ENCODE peak calls at places on chromosomes 6 and 20, in ten cellular contexts. One of them, this sample, is unnamed.

GRCh38 chr6:56955171-56956155 is 556 bp downstream of the BEND6 start:
- DNase-seq in DND-41: peak; percentile 71
- DNase-seq in GM23338: peak; percentile 98
- DNase-seq in mucosa of descending colon: peak; percentile 89
- DNase-seq in A549: peak; percentile 90
- DNase-seq in GM23248: peak; percentile 94
- DNase-seq in endodermal cell: peak; percentile 99
- DNase-seq in sigmoid colon: peak; percentile 91
- DNase-seq in pancreas: peak; percentile 76
- DNase-seq in mesendoderm: peak; percentile 98
- DNase-seq in this sample: peak; percentile 19

GRCh38 chr20:2599265-2600060 is 53.0 kb upstream of the NOP56 start:
- DNase-seq in DND-41: no peak
- DNase-seq in GM23338: peak; percentile 50
- DNase-seq in mucosa of descending colon: peak; percentile 62
- DNase-seq in A549: no peak
- DNase-seq in GM23248: no peak
- DNase-seq in endodermal cell: peak; percentile 61
- DNase-seq in sigmoid colon: no peak
- DNase-seq in pancreas: no peak
- DNase-seq in mesendoderm: peak; percentile 40
- DNase-seq in this sample: no peak

GRCh38 chr6:36805917-36806316 is 33.3 kb downstream of the CPNE5 start:
- DNase-seq in DND-41: no peak
- DNase-seq in GM23338: peak; percentile 59
- DNase-seq in mucosa of descending colon: no peak
- DNase-seq in A549: no peak
- DNase-seq in GM23248: no peak
- DNase-seq in endodermal cell: peak; percentile 81
- DNase-seq in sigmoid colon: no peak
- DNase-seq in pancreas: no peak
- DNase-seq in mesendoderm: peak; percentile 52
- DNase-seq in this sample: no peak

GRCh38 chr6:56853541-56853940 is 101.4 kb upstream of the BEND6 start:
- DNase-seq in DND-41: no peak
- DNase-seq in GM23338: no peak
- DNase-seq in mucosa of descending colon: no peak
- DNase-seq in A549: no peak
- DNase-seq in GM23248: no peak
- DNase-seq in endodermal cell: no peak
- DNase-seq in sigmoid colon: no peak
- DNase-seq in pancreas: no peak
- DNase-seq in mesendoderm: no peak
- DNase-seq in this sample: no peak

GRCh38 chr20:45282700-45283528 is 23.7 kb upstream of the RBPJL start:
- DNase-seq in DND-41: no peak
- DNase-seq in GM23338: no peak
- DNase-seq in mucosa of descending colon: no peak
- DNase-seq in A549: no peak
- DNase-seq in GM23248: peak; percentile 40
- DNase-seq in endodermal cell: no peak
- DNase-seq in sigmoid colon: no peak
- DNase-seq in pancreas: no peak
- DNase-seq in mesendoderm: no peak
- DNase-seq in this sample: no peak

GRCh38 chr6:168022488-168023321 is 25.2 kb downstream of the KIF25 start:
- DNase-seq in DND-41: no peak
- DNase-seq in GM23338: no peak
- DNase-seq in mucosa of descending colon: no peak
- DNase-seq in A549: no peak
- DNase-seq in GM23248: no peak
- DNase-seq in endodermal cell: no peak
- DNase-seq in sigmoid colon: no peak
- DNase-seq in pancreas: no peak
- DNase-seq in mesendoderm: no peak
- DNase-seq in this sample: no peak

GRCh38 chr6:123489589-123489988 is 147.2 kb downstream of the TRDN start:
- DNase-seq in DND-41: no peak
- DNase-seq in GM23338: no peak
- DNase-seq in mucosa of descending colon: no peak
- DNase-seq in A549: no peak
- DNase-seq in GM23248: no peak
- DNase-seq in endodermal cell: no peak
- DNase-seq in sigmoid colon: no peak
- DNase-seq in pancreas: no peak
- DNase-seq in mesendoderm: no peak
- DNase-seq in this sample: no peak

GRCh38 chr6:158330016-158330415 is 17.8 kb downstream of the TULP4 start:
- DNase-seq in DND-41: no peak
- DNase-seq in GM23338: no peak
- DNase-seq in mucosa of descending colon: no peak
- DNase-seq in A549: no peak
- DNase-seq in GM23248: no peak
- DNase-seq in endodermal cell: no peak
- DNase-seq in sigmoid colon: no peak
- DNase-seq in pancreas: no peak
- DNase-seq in mesendoderm: no peak
- DNase-seq in this sample: no peak

GRCh38 chr20:63377256-63378114 is 16.3 kb upstream of the CHRNA4 start:
- DNase-seq in DND-41: no peak
- DNase-seq in GM23338: peak; percentile 86
- DNase-seq in mucosa of descending colon: no peak
- DNase-seq in A549: no peak
- DNase-seq in GM23248: no peak
- DNase-seq in endodermal cell: peak; percentile 71
- DNase-seq in sigmoid colon: no peak
- DNase-seq in pancreas: no peak
- DNase-seq in mesendoderm: peak; percentile 64
- DNase-seq in this sample: no peak

GRCh38 chr20:33291830-33292355 is 8.9 kb downstream of the BPIFB1 start:
- DNase-seq in DND-41: peak; percentile 70
- DNase-seq in GM23338: peak; percentile 89
- DNase-seq in mucosa of descending colon: peak; percentile 59
- DNase-seq in A549: peak; percentile 40
- DNase-seq in GM23248: peak; percentile 36
- DNase-seq in endodermal cell: peak; percentile 96
- DNase-seq in sigmoid colon: no peak
- DNase-seq in pancreas: peak; percentile 60
- DNase-seq in mesendoderm: peak; percentile 78
- DNase-seq in this sample: peak; percentile 43

GRCh38 chr6:37456816-37457560 is 24.0 kb downstream of the CMTR1 start:
- DNase-seq in DND-41: no peak
- DNase-seq in GM23338: no peak
- DNase-seq in mucosa of descending colon: no peak
- DNase-seq in A549: no peak
- DNase-seq in GM23248: peak; percentile 96
- DNase-seq in endodermal cell: no peak
- DNase-seq in sigmoid colon: peak; percentile 71
- DNase-seq in pancreas: no peak
- DNase-seq in mesendoderm: no peak
- DNase-seq in this sample: no peak

GRCh38 chr20:46342045-46342378 is 33.7 kb upstream of the CDH22 start:
- DNase-seq in DND-41: no peak
- DNase-seq in GM23338: no peak
- DNase-seq in mucosa of descending colon: no peak
- DNase-seq in A549: no peak
- DNase-seq in GM23248: no peak
- DNase-seq in endodermal cell: no peak
- DNase-seq in sigmoid colon: no peak
- DNase-seq in pancreas: no peak
- DNase-seq in mesendoderm: no peak
- DNase-seq in this sample: no peak

GRCh38 chr6:27237089-27237723 is 10.3 kb upstream of the PRSS16 start:
- DNase-seq in DND-41: no peak
- DNase-seq in GM23338: peak; percentile 83
- DNase-seq in mucosa of descending colon: no peak
- DNase-seq in A549: peak; percentile 78
- DNase-seq in GM23248: peak; percentile 62
- DNase-seq in endodermal cell: peak; percentile 87
- DNase-seq in sigmoid colon: no peak
- DNase-seq in pancreas: no peak
- DNase-seq in mesendoderm: peak; percentile 92
- DNase-seq in this sample: no peak

GRCh38 chr6:14706378-14706929 is 539.4 kb upstream of the JARID2 start:
- DNase-seq in DND-41: no peak
- DNase-seq in GM23338: no peak
- DNase-seq in mucosa of descending colon: no peak
- DNase-seq in A549: peak; percentile 29
- DNase-seq in GM23248: peak; percentile 100
- DNase-seq in endodermal cell: no peak
- DNase-seq in sigmoid colon: peak; percentile 84
- DNase-seq in pancreas: no peak
- DNase-seq in mesendoderm: no peak
- DNase-seq in this sample: no peak

GRCh38 chr6:71887744-71888115 is 1.4 kb downstream of the RIMS1 start:
- DNase-seq in DND-41: no peak
- DNase-seq in GM23338: no peak
- DNase-seq in mucosa of descending colon: no peak
- DNase-seq in A549: no peak
- DNase-seq in GM23248: no peak
- DNase-seq in endodermal cell: no peak
- DNase-seq in sigmoid colon: no peak
- DNase-seq in pancreas: no peak
- DNase-seq in mesendoderm: no peak
- DNase-seq in this sample: no peak

GRCh38 chr6:97947841-97948240 is 664.8 kb upstream of the MMS22L start:
- DNase-seq in DND-41: no peak
- DNase-seq in GM23338: no peak
- DNase-seq in mucosa of descending colon: no peak
- DNase-seq in A549: peak; percentile 74
- DNase-seq in GM23248: peak; percentile 24
- DNase-seq in endodermal cell: no peak
- DNase-seq in sigmoid colon: no peak
- DNase-seq in pancreas: peak; percentile 46
- DNase-seq in mesendoderm: peak; percentile 41
- DNase-seq in this sample: no peak

GRCh38 chr6:117174835-117175360 is 90.5 kb upstream of the VGLL2 start:
- DNase-seq in DND-41: no peak
- DNase-seq in GM23338: no peak
- DNase-seq in mucosa of descending colon: no peak
- DNase-seq in A549: no peak
- DNase-seq in GM23248: no peak
- DNase-seq in endodermal cell: no peak
- DNase-seq in sigmoid colon: no peak
- DNase-seq in pancreas: no peak
- DNase-seq in mesendoderm: no peak
- DNase-seq in this sample: no peak

GRCh38 chr6:170086639-170087420 is 204.0 kb downstream of the DLL1 start:
- DNase-seq in DND-41: no peak
- DNase-seq in GM23338: no peak
- DNase-seq in mucosa of descending colon: no peak
- DNase-seq in A549: no peak
- DNase-seq in GM23248: no peak
- DNase-seq in endodermal cell: peak; percentile 30
- DNase-seq in sigmoid colon: peak; percentile 62
- DNase-seq in pancreas: no peak
- DNase-seq in mesendoderm: no peak
- DNase-seq in this sample: no peak

GRCh38 chr20:23879328-23879798 is at the start of gene CST5:
- DNase-seq in DND-41: no peak
- DNase-seq in GM23338: no peak
- DNase-seq in mucosa of descending colon: no peak
- DNase-seq in A549: no peak
- DNase-seq in GM23248: no peak
- DNase-seq in endodermal cell: no peak
- DNase-seq in sigmoid colon: no peak
- DNase-seq in pancreas: no peak
- DNase-seq in mesendoderm: no peak
- DNase-seq in this sample: no peak
- H3K4me1 ChIP-seq in DND-41: peaks cover 24% of the 10 kb centered on the region
- H3K4me1 ChIP-seq in GM23338: no peaks in the 10 kb centered on the region
- H3K4me1 ChIP-seq in mucosa of descending colon: no peaks in the 10 kb centered on the region
- H3K4me1 ChIP-seq in A549: no peaks in the 10 kb centered on the region
- H3K4me1 ChIP-seq in GM23248: no peaks in the 10 kb centered on the region
- H3K4me1 ChIP-seq in endodermal cell: peaks cover 9% of the 10 kb centered on the region
- H3K4me1 ChIP-seq in sigmoid colon: peaks cover 42% of the 10 kb centered on the region
- H3K4me1 ChIP-seq in pancreas: no peaks in the 10 kb centered on the region
- H3K4me1 ChIP-seq in mesendoderm: no peaks in the 10 kb centered on the region
- H3K4me1 ChIP-seq in this sample: peaks cover 3% of the 10 kb centered on the region

DNA sequence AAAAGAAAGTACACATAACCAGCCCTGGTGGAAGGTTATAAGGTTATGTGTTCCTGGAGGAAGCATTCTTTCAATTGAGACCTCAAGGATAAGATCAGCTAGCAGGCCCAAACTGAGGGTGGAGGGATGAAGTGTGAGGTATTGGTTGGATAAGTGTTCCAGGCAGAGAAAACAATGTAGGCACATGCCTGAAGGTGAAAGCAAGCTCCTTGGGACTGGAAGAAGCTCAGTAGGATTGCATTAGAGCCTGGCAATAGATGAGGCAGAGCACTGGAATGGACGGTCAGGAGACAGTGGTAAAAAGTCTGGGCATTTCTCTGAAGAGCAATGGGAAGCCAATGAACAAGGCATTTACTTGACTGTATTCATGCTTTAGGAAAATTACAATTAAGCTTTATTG is 89.9 kb upstream of the SHLD1 start:
- DNase-seq in DND-41: no peak
- DNase-seq in GM23338: no peak
- DNase-seq in mucosa of descending colon: no peak
- DNase-seq in A549: no peak
- DNase-seq in GM23248: peak; percentile 76
- DNase-seq in endodermal cell: no peak
- DNase-seq in sigmoid colon: no peak
- DNase-seq in pancreas: no peak
- DNase-seq in mesendoderm: no peak
- DNase-seq in this sample: no peak
- H3K4me1 ChIP-seq in DND-41: no peaks in the 10 kb centered on the region
- H3K4me1 ChIP-seq in GM23338: no peaks in the 10 kb centered on the region
- H3K4me1 ChIP-seq in mucosa of descending colon: peaks cover 4% of the 10 kb centered on the region
- H3K4me1 ChIP-seq in A549: peaks cover 58% of the 10 kb centered on the region
- H3K4me1 ChIP-seq in GM23248: peaks cover 34% of the 10 kb centered on the region
- H3K4me1 ChIP-seq in endodermal cell: no peaks in the 10 kb centered on the region
- H3K4me1 ChIP-seq in sigmoid colon: peaks cover 51% of the 10 kb centered on the region
- H3K4me1 ChIP-seq in pancreas: no peaks in the 10 kb centered on the region
- H3K4me1 ChIP-seq in mesendoderm: no peaks in the 10 kb centered on the region
- H3K4me1 ChIP-seq in this sample: no peaks in the 10 kb centered on the region

GRCh38 chr6:156840136-156840535 is 63.0 kb downstream of the ARID1B start:
- DNase-seq in DND-41: no peak
- DNase-seq in GM23338: no peak
- DNase-seq in mucosa of descending colon: no peak
- DNase-seq in A549: no peak
- DNase-seq in GM23248: peak; percentile 39
- DNase-seq in endodermal cell: no peak
- DNase-seq in sigmoid colon: no peak
- DNase-seq in pancreas: no peak
- DNase-seq in mesendoderm: no peak
- DNase-seq in this sample: no peak
- H3K4me1 ChIP-seq in DND-41: no peaks in the 10 kb centered on the region
- H3K4me1 ChIP-seq in GM23338: peaks cover 47% of the 10 kb centered on the region
- H3K4me1 ChIP-seq in mucosa of descending colon: peaks cover 6% of the 10 kb centered on the region
- H3K4me1 ChIP-seq in A549: peaks cover 5% of the 10 kb centered on the region
- H3K4me1 ChIP-seq in GM23248: peaks cover 30% of the 10 kb centered on the region
- H3K4me1 ChIP-seq in endodermal cell: peaks cover 6% of the 10 kb centered on the region
- H3K4me1 ChIP-seq in sigmoid colon: peaks cover 80% of the 10 kb centered on the region
- H3K4me1 ChIP-seq in pancreas: peaks cover 9% of the 10 kb centered on the region
- H3K4me1 ChIP-seq in mesendoderm: peaks cover 13% of the 10 kb centered on the region
- H3K4me1 ChIP-seq in this sample: no peaks in the 10 kb centered on the region

DNA sequence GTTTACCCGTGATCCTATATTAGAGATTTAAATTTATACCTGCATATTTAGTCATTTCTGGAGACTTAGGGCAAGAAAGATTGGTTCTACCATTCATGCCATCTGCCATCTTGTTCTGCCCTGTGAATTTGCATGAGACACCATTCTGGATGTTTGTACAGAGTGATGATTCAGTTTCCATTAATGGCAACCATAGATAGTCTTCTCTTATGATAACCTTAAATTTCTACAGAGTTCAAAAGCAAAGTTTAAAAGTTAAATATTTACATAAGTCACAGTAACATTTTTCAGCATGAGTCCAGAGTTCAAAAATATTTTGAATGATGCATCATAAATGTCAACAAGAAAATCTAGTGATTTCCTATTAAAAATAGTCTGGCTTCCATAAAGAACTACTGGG is 23.2 kb downstream of the PLCB1 start:
- DNase-seq in DND-41: no peak
- DNase-seq in GM23338: no peak
- DNase-seq in mucosa of descending colon: no peak
- DNase-seq in A549: peak; percentile 75
- DNase-seq in GM23248: no peak
- DNase-seq in endodermal cell: no peak
- DNase-seq in sigmoid colon: no peak
- DNase-seq in pancreas: no peak
- DNase-seq in mesendoderm: no peak
- DNase-seq in this sample: no peak
- H3K4me1 ChIP-seq in DND-41: peaks cover 74% of the 10 kb centered on the region
- H3K4me1 ChIP-seq in GM23338: no peaks in the 10 kb centered on the region
- H3K4me1 ChIP-seq in mucosa of descending colon: no peaks in the 10 kb centered on the region
- H3K4me1 ChIP-seq in A549: peaks cover 35% of the 10 kb centered on the region
- H3K4me1 ChIP-seq in GM23248: peaks cover 56% of the 10 kb centered on the region
- H3K4me1 ChIP-seq in endodermal cell: no peaks in the 10 kb centered on the region
- H3K4me1 ChIP-seq in sigmoid colon: peaks cover 63% of the 10 kb centered on the region
- H3K4me1 ChIP-seq in pancreas: peaks cover 20% of the 10 kb centered on the region
- H3K4me1 ChIP-seq in mesendoderm: no peaks in the 10 kb centered on the region
- H3K4me1 ChIP-seq in this sample: peaks cover 13% of the 10 kb centered on the region